ENCODE peak calls at places on chromosomes 3 and 15, in four cellular contexts. One of them, this sample, is unnamed.

GRCh38 chr15:63041982-63042878 is at the start of gene TPM1:
- DNase-seq in K562: no peak
- DNase-seq in HepG2: peak
- DNase-seq in GM12878: no peak
- DNase-seq in this sample: peak

GRCh38 chr3:141083831-141084624 is 32.9 kb downstream of the SPSB4 start:
- DNase-seq in K562: no peak
- DNase-seq in HepG2: no peak
- DNase-seq in GM12878: no peak
- DNase-seq in this sample: no peak

GRCh38 chr3:15527031-15527459 is 5.5 kb upstream of the COLQ start:
- DNase-seq in K562: peak
- DNase-seq in HepG2: peak
- DNase-seq in GM12878: no peak
- DNase-seq in this sample: peak

GRCh38 chr15:55897560-55898336 is 95.7 kb downstream of the NEDD4 start:
- DNase-seq in K562: peak
- DNase-seq in HepG2: peak
- DNase-seq in GM12878: no peak
- DNase-seq in this sample: peak

GRCh38 chr3:183490653-183491052 is 62.2 kb upstream of the MCF2L2 start:
- DNase-seq in K562: peak
- DNase-seq in HepG2: peak
- DNase-seq in GM12878: no peak
- DNase-seq in this sample: no peak

GRCh38 chr3:178100881-178101280 is 435.4 kb upstream of the KCNMB2 start:
- DNase-seq in K562: no peak
- DNase-seq in HepG2: no peak
- DNase-seq in GM12878: no peak
- DNase-seq in this sample: no peak

GRCh38 chr3:138458774-138459499 is 24.5 kb downstream of the ESYT3 start:
- DNase-seq in K562: no peak
- DNase-seq in HepG2: no peak
- DNase-seq in GM12878: no peak
- DNase-seq in this sample: no peak

GRCh38 chr15:83282859-83283812 is 1.3 kb downstream of the BNC1 start:
- DNase-seq in K562: no peak
- DNase-seq in HepG2: no peak
- DNase-seq in GM12878: no peak
- DNase-seq in this sample: peak

GRCh38 chr3:153166206-153166605 is 4.2 kb downstream of the RAP2B start:
- DNase-seq in K562: peak
- DNase-seq in HepG2: no peak
- DNase-seq in GM12878: no peak
- DNase-seq in this sample: no peak

GRCh38 chr3:128849776-128850542 is 29.5 kb upstream of the ACAD9 start:
- DNase-seq in K562: peak
- DNase-seq in HepG2: no peak
- DNase-seq in GM12878: no peak
- DNase-seq in this sample: no peak
- TF ChIP-seq ATF3 in K562: no peak
- TF ChIP-seq ATF3 in HepG2: no peak
- TF ChIP-seq ATF3 in GM12878: no peak
- TF ChIP-seq ATF3 in this sample: no peak

DNA sequence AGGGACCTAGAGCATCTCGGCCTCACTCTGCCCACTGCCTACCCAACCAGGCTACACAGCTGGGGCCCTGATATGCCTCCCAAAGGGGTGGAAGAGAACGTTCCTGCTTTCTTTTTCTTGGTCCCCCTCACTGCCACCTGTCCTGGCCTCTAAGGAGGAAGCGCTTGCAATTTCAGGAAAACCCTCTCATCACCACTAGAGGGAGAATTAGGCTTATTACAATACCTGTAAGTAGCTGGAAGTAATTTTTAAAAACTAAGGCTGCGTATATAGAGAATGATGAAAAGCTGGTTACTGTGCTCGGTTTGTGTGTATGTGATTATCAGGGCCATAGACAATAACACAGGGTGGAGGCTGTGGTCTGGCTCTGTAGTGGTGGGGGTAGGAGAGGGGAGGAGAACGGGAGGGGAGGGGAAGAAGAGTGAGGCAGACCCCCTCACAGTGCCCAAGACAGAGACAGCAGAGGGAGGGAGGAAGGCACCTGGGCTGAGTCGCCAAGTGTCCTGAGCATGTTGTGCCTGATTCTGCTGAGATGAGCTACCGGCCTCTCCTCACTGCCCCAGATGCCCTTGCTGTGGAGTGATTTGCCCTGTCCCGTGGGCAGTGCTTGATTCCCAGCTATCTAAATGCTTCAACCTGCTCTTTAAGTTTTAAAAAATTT is 3.3 kb downstream of the GABRG3 start:
- DNase-seq in K562: peak
- DNase-seq in HepG2: peak
- DNase-seq in GM12878: no peak
- DNase-seq in this sample: peak
- TF ChIP-seq ETV6 in K562: no peak
- TF ChIP-seq ETV6 in HepG2: no peak
- TF ChIP-seq ETV6 in GM12878: no peak
- TF ChIP-seq ETV6 in this sample: no peak

DNA sequence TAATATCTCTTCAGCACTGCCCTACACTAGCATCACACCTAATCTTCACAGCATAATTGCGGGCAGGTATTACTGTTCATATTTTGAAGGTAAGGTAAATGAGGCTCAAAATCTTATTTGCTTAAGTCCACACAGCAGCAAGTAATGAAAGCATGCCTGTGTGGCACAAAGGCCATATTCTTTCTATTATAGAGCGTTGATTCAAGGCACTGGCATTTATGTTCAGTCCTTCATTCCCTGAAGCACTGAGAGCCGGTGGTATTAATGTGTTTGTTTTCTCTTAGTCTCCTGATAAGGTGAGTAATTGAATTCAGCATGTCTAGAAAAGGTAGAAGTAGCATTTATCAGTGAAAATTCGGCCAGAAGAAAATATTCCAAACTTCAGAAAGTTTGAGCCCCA is 231.2 kb downstream of the BBX start:
- DNase-seq in K562: no peak
- DNase-seq in HepG2: no peak
- DNase-seq in GM12878: no peak
- DNase-seq in this sample: no peak
- TF ChIP-seq MAX in K562: no peak
- TF ChIP-seq MAX in HepG2: no peak
- TF ChIP-seq MAX in GM12878: no peak
- TF ChIP-seq MAX in this sample: no peak

GRCh38 chr3:158769519-158770253 is 32.2 kb upstream of the MFSD1 start:
- DNase-seq in K562: no peak
- DNase-seq in HepG2: no peak
- DNase-seq in GM12878: no peak
- DNase-seq in this sample: no peak

GRCh38 chr3:158771018-158771350 is 30.9 kb upstream of the MFSD1 start:
- DNase-seq in K562: no peak
- DNase-seq in HepG2: no peak
- DNase-seq in GM12878: no peak
- DNase-seq in this sample: no peak

GRCh38 chr3:158768361-158768787 is 33.5 kb upstream of the MFSD1 start:
- DNase-seq in K562: peak
- DNase-seq in HepG2: peak
- DNase-seq in GM12878: no peak
- DNase-seq in this sample: peak

GRCh38 chr3:158770254-158771017 is 31.4 kb upstream of the MFSD1 start:
- DNase-seq in K562: peak
- DNase-seq in HepG2: no peak
- DNase-seq in GM12878: no peak
- DNase-seq in this sample: no peak

GRCh38 chr3:158768881-158769518 is 32.9 kb upstream of the MFSD1 start:
- DNase-seq in K562: peak
- DNase-seq in HepG2: peak
- DNase-seq in GM12878: no peak
- DNase-seq in this sample: no peak
- TF ChIP-seq ATF3 in K562: no peak
- TF ChIP-seq ATF3 in HepG2: no peak
- TF ChIP-seq ATF3 in GM12878: no peak
- TF ChIP-seq ATF3 in this sample: no peak

GRCh38 chr3:44104043-44104442 is 137.6 kb upstream of the TOPAZ1 start:
- DNase-seq in K562: no peak
- DNase-seq in HepG2: no peak
- DNase-seq in GM12878: no peak
- DNase-seq in this sample: no peak
- TF ChIP-seq ETV6 in K562: no peak
- TF ChIP-seq ETV6 in HepG2: no peak
- TF ChIP-seq ETV6 in GM12878: no peak
- TF ChIP-seq ETV6 in this sample: no peak

This sample was measured in WTC11.